ENCODE peak calls at places on chromosomes 7 and 10, in eight cellular contexts. H is hippocampal formation; U is AG08395; B is fibroblast of the conjunctiva; Y is NCI-H2029; D is NCI-H510A treated with DMSO at 0.1 percent for 48 hours; W is kidney tubule cell; P is stimulated activated CD4-positive, alpha-beta T cell treated with anti-CD3 and anti-CD28 coated beads, Interleukin-4, amount 100 ng/mL, for 4 hours. V is an unnamed sample.

GRCh38 chr10:70985824-70986336 is 97.5 kb upstream of the PCBD1 start:
- DNase-seq in H (no peak), U (no peak), B (no peak), Y (no peak), D (peak; percentile 13), W (peak; percentile 35), P (no peak), V (no peak)

GRCh38 chr7:149845257-149845980 is 7.2 kb downstream of the ZNF862 start:
- DNase-seq in H (no peak), U (no peak), B (no peak), Y (no peak), D (no peak), W (no peak), P (no peak), V (no peak)

GRCh38 chr7:75038508-75038907 is 35.1 kb downstream of the RCC1L start:
- DNase-seq in H (no peak), U (no peak), B (no peak), Y (no peak), D (no peak), W (no peak), P (no peak), V (no peak)

GRCh38 chr10:24685958-24686540 is 37.6 kb downstream of the ARHGAP21 start:
- DNase-seq in H (no peak), U (no peak), B (peak; percentile 30), Y (no peak), D (no peak), W (no peak), P (no peak), V (no peak)

GRCh38 chr10:42734537-42734936 is 48.1 kb upstream of the BMS1 start:
- DNase-seq in H (no peak), U (no peak), B (no peak), Y (no peak), D (no peak), W (peak; percentile 5), P (no peak), V (no peak)

GRCh38 chr7:1931248-1931950 is 261.3 kb downstream of the ELFN1 start:
- DNase-seq in H (no peak), U (no peak), B (no peak), Y (peak; percentile 66), D (no peak), W (no peak), P (no peak), V (no peak)

GRCh38 chr10:117138838-117139580 is 939 bp upstream of the VAX1 start:
- DNase-seq in H (no peak), U (no peak), B (no peak), Y (no peak), D (no peak), W (no peak), P (no peak), V (no peak)

GRCh38 chr7:139720705-139721231 is 57.0 kb downstream of the HIPK2 start:
- DNase-seq in H (no peak), U (peak; percentile 61), B (no peak), Y (peak; percentile 53), D (no peak), W (peak; percentile 62), P (no peak), V (peak; percentile 85)

GRCh38 chr10:63977329-63977923 is 456.2 kb downstream of the REEP3 start:
- DNase-seq in H (peak; percentile 4), U (peak; percentile 54), B (no peak), Y (no peak), D (peak; percentile 5), W (peak; percentile 61), P (no peak), V (peak; percentile 11)

GRCh38 chr7:72781161-72781560 is 46.8 kb downstream of the TYW1B start:
- DNase-seq in H (no peak), U (no peak), B (no peak), Y (no peak), D (no peak), W (no peak), P (no peak), V (no peak)

GRCh38 chr7:40799-41750 is 151.3 kb upstream of the FAM20C start:
- DNase-seq in H (no peak), U (no peak), B (no peak), Y (no peak), D (no peak), W (peak; percentile 38), P (no peak), V (no peak)

GRCh38 chr10:26367771-26368170 is 70.4 kb upstream of the APBB1IP start:
- DNase-seq in H (no peak), U (peak; percentile 8), B (no peak), Y (no peak), D (no peak), W (peak; percentile 81), P (peak; percentile 24), V (peak; percentile 23)

GRCh38 chr10:108787932-108788331 is 1135.4 kb downstream of the XPNPEP1 start:
- DNase-seq in H (no peak), U (peak; percentile 32), B (no peak), Y (no peak), D (no peak), W (peak; percentile 77), P (no peak), V (no peak)

GRCh38 chr7:102119213-102119651 is 167.4 kb upstream of the SH2B2 start:
- DNase-seq in H (peak; percentile 56), U (no peak), B (no peak), Y (no peak), D (no peak), W (no peak), P (no peak), V (no peak)

GRCh38 chr7:142774826-142775225 is 4.1 kb downstream of the PRSS2 start:
- DNase-seq in H (no peak), U (no peak), B (no peak), Y (no peak), D (no peak), W (peak; percentile 54), P (no peak), V (no peak)

GRCh38 chr7:99618726-99619125 is 2.0 kb downstream of the ZSCAN25 start:
- DNase-seq in H (no peak), U (peak; percentile 71), B (peak; percentile 10), Y (no peak), D (no peak), W (peak; percentile 72), P (no peak), V (no peak)

GRCh38 chr10:29840516-29841276 is 205.9 kb upstream of the SVIL start:
- DNase-seq in H (no peak), U (no peak), B (no peak), Y (no peak), D (no peak), W (peak; percentile 59), P (no peak), V (no peak)

GRCh38 chr7:142813262-142813661 is 41.6 kb upstream of the EPHB6 start:
- DNase-seq in H (no peak), U (peak; percentile 68), B (no peak), Y (no peak), D (no peak), W (peak; percentile 76), P (no peak), V (peak; percentile 84)

GRCh38 chr10:103749779-103750178 is 105.6 kb downstream of the SH3PXD2A start:
- DNase-seq in H (no peak), U (no peak), B (no peak), Y (no peak), D (no peak), W (no peak), P (no peak), V (no peak)

GRCh38 chr7:135597926-135598305 is 40.2 kb downstream of the NUP205 start:
- DNase-seq in H (peak; percentile 27), U (no peak), B (no peak), Y (no peak), D (no peak), W (no peak), P (no peak), V (no peak)

V was measured in LNCaP clone FGC.